ENCODE peak calls at places on chromosomes 5 and 9, in nine cellular contexts. H is cardiac muscle cell; M is neural progenitor cell; R is heart right ventricle; K is WERI-Rb-1; I is H7; X is psoas muscle; U is spleen; F is effector memory CD4-positive, alpha-beta T cell. J is an unnamed sample.

GRCh38 chr5:68007446-68007845 is 208.1 kb upstream of the PIK3R1 start:
- DNase-seq in M (no peak), H (no peak), R (no peak), U (no peak), X (no peak), I (no peak), F (no peak), K (no peak), J (no peak)

GRCh38 chr5:148474025-148474511 is 90.3 kb downstream of the FBXO38 start:
- DNase-seq in F (no peak), U (no peak), R (peak; percentile 72), X (peak; percentile 63), I (no peak), K (no peak), M (no peak), H (no peak), J (peak; percentile 70)

GRCh38 chr5:173316463-173317020 is 11.7 kb downstream of the STC2 start:
- DNase-seq in F (no peak), H (no peak), U (no peak), R (no peak), I (no peak), K (no peak), X (no peak), M (no peak), J (no peak)

GRCh38 chr9:136847065-136847826 is 2.0 kb upstream of the PHPT1 start:
- DNase-seq in M (peak; percentile 86), H (peak; percentile 74), K (peak; percentile 71), X (peak; percentile 75), U (no peak), R (peak; percentile 71), F (no peak), I (peak; percentile 95), J (peak; percentile 84)

GRCh38 chr5:2149196-2149541 is 266.4 kb upstream of the IRX4 start:
- DNase-seq in K (no peak), X (no peak), U (peak; percentile 61), R (no peak), F (no peak), M (no peak), I (peak; percentile 72), H (no peak), J (peak; percentile 95)

GRCh38 chr9:90064248-90064647 is 459.4 kb downstream of the GADD45G start:
- DNase-seq in K (no peak), R (no peak), F (no peak), H (no peak), X (no peak), I (no peak), U (no peak), M (no peak), J (no peak)

GRCh38 chr9:136693490-136694162 is 6.4 kb upstream of the AGPAT2 start:
- DNase-seq in H (no peak), M (no peak), U (no peak), K (no peak), R (no peak), F (no peak), X (no peak), I (no peak), J (peak; percentile 69)

GRCh38 chr9:6805532-6805931 is 47.8 kb downstream of the KDM4C start:
- DNase-seq in F (no peak), R (peak; percentile 50), H (no peak), M (no peak), K (no peak), I (no peak), U (no peak), X (peak; percentile 66), J (peak; percentile 32)

GRCh38 chr9:121286973-121287721 is 19.2 kb downstream of the GSN start:
- DNase-seq in U (no peak), M (peak; percentile 83), I (peak; percentile 85), R (peak; percentile 90), X (peak; percentile 90), F (no peak), K (peak; percentile 85), H (peak; percentile 60), J (peak; percentile 89)

DNA sequence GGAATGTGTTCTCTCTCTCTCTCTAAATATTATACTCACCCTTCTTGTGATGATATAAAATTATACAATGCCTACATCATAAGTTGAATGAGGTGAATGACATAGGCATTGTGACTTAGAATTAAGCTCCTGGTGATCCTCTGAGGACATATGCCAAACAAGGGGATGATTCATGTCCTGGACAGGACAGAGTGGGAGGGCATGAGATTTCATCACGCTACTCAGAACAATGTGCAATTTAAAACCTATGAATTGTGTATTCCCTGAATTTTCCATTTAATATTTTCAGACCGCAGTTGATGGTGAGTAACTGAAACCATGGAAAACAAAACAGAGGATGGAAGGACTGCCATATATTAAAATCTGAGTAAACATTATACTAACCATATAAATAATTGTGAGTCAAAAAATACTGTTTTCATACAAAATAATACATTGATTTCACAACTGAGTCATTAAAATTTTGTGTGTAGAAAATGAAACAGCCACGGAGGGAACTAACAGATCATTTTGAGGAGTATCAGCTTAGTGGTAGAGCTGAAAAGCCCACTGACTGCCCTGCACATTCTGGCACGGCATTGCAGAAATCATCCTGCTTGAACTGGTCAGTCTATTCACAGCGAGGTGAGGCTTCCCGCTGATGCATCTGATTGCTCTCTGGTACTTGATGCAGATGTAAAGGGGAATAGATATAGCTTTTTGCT is 782.4 kb upstream of the NUDT12 start:
- DNase-seq in K (peak; percentile 9), H (no peak), U (no peak), R (no peak), F (no peak), M (peak; percentile 44), I (no peak), X (no peak), J (peak; percentile 61)
- H3K4me3 ChIP-seq in K (no peak overlapping the region), H (no peak overlapping the region), U (no peak overlapping the region), R (no peak overlapping the region), F (no peak overlapping the region), M (no peak overlapping the region), I (no peak overlapping the region), X (no peak overlapping the region), J (peak overlapping the region; percentile 15)

GRCh38 chr9:124854161-124854560 is 901 bp downstream of the WDR38 start:
- DNase-seq in F (no peak), K (no peak), I (no peak), U (peak; percentile 74), X (no peak), H (no peak), M (no peak), R (no peak), J (no peak)
- H3K36me3 ChIP-seq in F (peaks cover 28% of the 10 kb centered on the region), K (peaks cover 40% of the 10 kb centered on the region), I (peaks cover 18% of the 10 kb centered on the region), U (peaks cover 32% of the 10 kb centered on the region), X (peaks cover 29% of the 10 kb centered on the region), H (peaks cover 15% of the 10 kb centered on the region), M (no peaks in the 10 kb centered on the region), R (no peaks in the 10 kb centered on the region), J (peaks cover 30% of the 10 kb centered on the region)

GRCh38 chr9:571066-571465 is 270.4 kb upstream of the DMRT1 start:
- DNase-seq in H (no peak), F (no peak), X (no peak), R (no peak), U (no peak), I (no peak), M (no peak), K (no peak), J (no peak)
- H3K4me3 ChIP-seq in H (no peak overlapping the region), F (no peak overlapping the region), X (no peak overlapping the region), R (no peak overlapping the region), U (no peak overlapping the region), I (no peak overlapping the region), M (no peak overlapping the region), K (no peak overlapping the region), J (no peak overlapping the region)

GRCh38 chr5:141870871-141871270 is 7.3 kb downstream of the PCDH1 start:
- DNase-seq in I (peak; percentile 12), H (no peak), X (no peak), K (no peak), R (no peak), F (no peak), M (no peak), U (peak; percentile 23), J (no peak)
- H3K36me3 ChIP-seq in I (peaks cover 29% of the 10 kb centered on the region), H (no peaks in the 10 kb centered on the region), X (no peaks in the 10 kb centered on the region), K (no peaks in the 10 kb centered on the region), R (no peaks in the 10 kb centered on the region), F (no peaks in the 10 kb centered on the region), M (no peaks in the 10 kb centered on the region), U (no peaks in the 10 kb centered on the region), J (no peaks in the 10 kb centered on the region)

GRCh38 chr5:160270704-160271103 is 41.4 kb downstream of the FABP6 start:
- DNase-seq in U (no peak), H (no peak), F (no peak), R (no peak), M (no peak), X (no peak), I (no peak), K (no peak), J (no peak)

GRCh38 chr5:160272041-160272663 is 40.2 kb downstream of the CCNJL start:
- DNase-seq in M (peak; percentile 44), K (no peak), R (no peak), U (peak; percentile 37), I (no peak), H (no peak), X (no peak), F (no peak), J (no peak)

GRCh38 chr5:160269017-160269416 is 39.7 kb downstream of the FABP6 start:
- DNase-seq in K (no peak), I (no peak), F (no peak), X (peak; percentile 88), H (no peak), U (peak; percentile 95), M (no peak), R (peak; percentile 94), J (peak; percentile 54)

GRCh38 chr5:160272889-160273288 is 39.5 kb downstream of the CCNJL start:
- DNase-seq in H (no peak), U (no peak), K (no peak), M (no peak), I (no peak), X (no peak), R (no peak), F (no peak), J (no peak)

DNA sequence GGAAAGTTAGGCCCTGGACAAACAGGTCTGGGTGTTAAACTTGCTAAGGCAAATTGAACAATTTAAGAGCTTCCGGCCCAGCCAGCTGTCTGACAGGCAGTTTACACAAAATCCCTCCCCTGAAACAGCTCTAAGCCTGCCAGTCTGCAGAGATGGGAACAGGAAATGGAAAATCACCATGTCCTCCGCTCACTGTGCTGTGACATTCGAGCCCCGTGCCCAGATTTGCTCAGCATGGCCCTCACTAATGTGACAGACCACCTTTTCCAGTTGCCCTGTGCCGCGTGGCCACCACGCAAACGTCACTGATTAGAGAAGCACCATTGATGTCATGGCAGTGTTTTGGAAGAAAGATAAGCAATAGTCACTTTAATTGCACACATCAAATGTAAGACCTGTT is 41.0 kb downstream of the CCNJL start:
- DNase-seq in K (peak; percentile 59), X (no peak), F (no peak), H (peak; percentile 55), M (peak; percentile 42), I (no peak), U (peak; percentile 51), R (no peak), J (no peak)
- H3K4me3 ChIP-seq in K (no peak overlapping the region), X (no peak overlapping the region), F (no peak overlapping the region), H (no peak overlapping the region), M (no peak overlapping the region), I (no peak overlapping the region), U (peak overlapping the region; percentile 13), R (no peak overlapping the region), J (no peak overlapping the region)

GRCh38 chr5:157271740-157272271 is 5.9 kb downstream of the CYFIP2 start:
- DNase-seq in K (no peak), I (no peak), M (no peak), R (no peak), U (peak; percentile 96), H (no peak), X (no peak), F (peak; percentile 81), J (no peak)
- H3K36me3 ChIP-seq in K (peaks cover 10% of the 10 kb centered on the region), I (no peaks in the 10 kb centered on the region), M (no peaks in the 10 kb centered on the region), R (no peaks in the 10 kb centered on the region), U (no peaks in the 10 kb centered on the region), H (no peaks in the 10 kb centered on the region), X (no peaks in the 10 kb centered on the region), F (peaks cover 4% of the 10 kb centered on the region), J (no peaks in the 10 kb centered on the region)

J was measured in MG63.